ENCODE peak calls at places on chromosomes 3 and 15, in six cellular contexts. M is upper lobe of left lung, Q is neural crest cell, W is right atrium auricular region, C is adrenal gland, J is psoas muscle. E is an unnamed sample.

GRCh38 chr3:109644332-109644731 is 307.0 kb upstream of the DPPA4 start:
- DNase-seq in M (no peak), Q (no peak), W (no peak), C (no peak), J (no peak), E (no peak)

GRCh38 chr3:71451812-71452211 is 131.7 kb downstream of the FOXP1 start:
- DNase-seq in M (no peak), Q (no peak), W (no peak), C (no peak), J (no peak), E (no peak)

GRCh38 chr3:74121761-74122160 is 492.7 kb downstream of the CNTN3 start:
- DNase-seq in M (no peak), Q (no peak), W (no peak), C (no peak), J (no peak), E (no peak)

GRCh38 chr3:28316226-28316625 is 32.3 kb upstream of the ZCWPW2 start:
- DNase-seq in M (no peak), Q (no peak), W (no peak), C (no peak), J (no peak), E (no peak)

GRCh38 chr3:62371735-62372591 is 1.4 kb downstream of the FEZF2 start:
- DNase-seq in M (no peak), Q (no peak), W (no peak), C (peak), J (no peak), E (no peak)

GRCh38 chr3:126543457-126544090 is 15.2 kb downstream of the C3orf22 start:
- DNase-seq in M (no peak), Q (no peak), W (peak), C (no peak), J (no peak), E (peak)

GRCh38 chr3:127484601-127485388 is 105.7 kb downstream of the TPRA1 start:
- DNase-seq in M (no peak), Q (no peak), W (no peak), C (no peak), J (no peak), E (peak)

GRCh38 chr3:99562990-99563607 is 75.3 kb upstream of the COL8A1 start:
- DNase-seq in M (no peak), Q (no peak), W (no peak), C (no peak), J (no peak), E (no peak)

GRCh38 chr3:186635532-186635931 is 4.7 kb upstream of the FETUB start:
- DNase-seq in M (no peak), Q (no peak), W (no peak), C (no peak), J (no peak), E (no peak)

GRCh38 chr3:188788621-188789081 is 383.1 kb upstream of the TPRG1 start:
- DNase-seq in M (no peak), Q (no peak), W (no peak), C (peak), J (no peak), E (no peak)

GRCh38 chr3:117322866-117323265 is 613.3 kb downstream of the TUSC7 start:
- DNase-seq in M (no peak), Q (no peak), W (no peak), C (no peak), J (no peak), E (no peak)

GRCh38 chr3:179706233-179706632 is 53.4 kb downstream of the USP13 start:
- DNase-seq in M (no peak), Q (no peak), W (no peak), C (peak), J (peak), E (no peak)

GRCh38 chr3:50340404-50341329 is at the start of gene RASSF1:
- DNase-seq in M (peak), Q (no peak), W (peak), C (peak), J (peak), E (no peak)

GRCh38 chr3:45225465-45226205 is 452 bp downstream of the TMEM158 start:
- DNase-seq in M (no peak), Q (peak), W (no peak), C (peak), J (peak), E (no peak)

GRCh38 chr15:48336940-48337339 is 5.7 kb downstream of the DUT start:
- DNase-seq in M (no peak), Q (no peak), W (no peak), C (no peak), J (no peak), E (no peak)

GRCh38 chr3:110806924-110807323 is 264.7 kb upstream of the NECTIN3 start:
- DNase-seq in M (no peak), Q (no peak), W (no peak), C (no peak), J (no peak), E (no peak)

GRCh38 chr3:100231668-100232067 is 29.1 kb upstream of the TBC1D23 start:
- DNase-seq in M (no peak), Q (no peak), W (no peak), C (no peak), J (no peak), E (no peak)

GRCh38 chr3:13785853-13786455 is 93.9 kb downstream of the WNT7A start:
- DNase-seq in M (no peak), Q (peak), W (no peak), C (no peak), J (no peak), E (no peak)

GRCh38 chr3:42353632-42354031 is 56.8 kb downstream of the LYZL4 start:
- DNase-seq in M (no peak), Q (no peak), W (no peak), C (no peak), J (no peak), E (no peak)

GRCh38 chr15:68843425-68844311 is 23.0 kb upstream of the ANP32A start:
- DNase-seq in M (no peak), Q (peak), W (no peak), C (no peak), J (no peak), E (no peak)

GRCh38 chr3:124229407-124229806 is 237.5 kb upstream of the ROPN1 start:
- DNase-seq in M (no peak), Q (no peak), W (no peak), C (no peak), J (no peak), E (no peak)

GRCh38 chr15:84992157-84992940 is 10.7 kb downstream of the PDE8A start:
- DNase-seq in M (no peak), Q (no peak), W (no peak), C (peak), J (no peak), E (no peak)

GRCh38 chr3:125644036-125645025 is 49.0 kb upstream of the OSBPL11 start:
- DNase-seq in M (peak), Q (no peak), W (peak), C (peak), J (peak), E (no peak)

GRCh38 chr15:66112388-66112787 is 141.2 kb downstream of the MEGF11 start:
- DNase-seq in M (no peak), Q (no peak), W (no peak), C (no peak), J (no peak), E (no peak)

GRCh38 chr15:80010131-80010673 is 39.2 kb upstream of the BCL2A1 start:
- DNase-seq in M (peak), Q (no peak), W (peak), C (no peak), J (no peak), E (no peak)

GRCh38 chr3:158458464-158458863 is 112.5 kb upstream of the MLF1 start:
- DNase-seq in M (no peak), Q (no peak), W (no peak), C (no peak), J (no peak), E (no peak)

GRCh38 chr15:62878070-62878469 is 164.5 kb upstream of the TPM1 start:
- DNase-seq in M (no peak), Q (no peak), W (no peak), C (no peak), J (no peak), E (no peak)

GRCh38 chr3:40899286-40899712 is 300.0 kb upstream of the CTNNB1 start:
- DNase-seq in M (no peak), Q (no peak), W (no peak), C (peak), J (no peak), E (no peak)

GRCh38 chr3:87305517-87305916 is 29.1 kb upstream of the POU1F1 start:
- DNase-seq in M (no peak), Q (no peak), W (no peak), C (no peak), J (no peak), E (no peak)

GRCh38 chr3:87311309-87311708 is 34.9 kb upstream of the POU1F1 start:
- DNase-seq in M (no peak), Q (no peak), W (no peak), C (no peak), J (no peak), E (no peak)

GRCh38 chr3:87309601-87310000 is 33.2 kb upstream of the POU1F1 start:
- DNase-seq in M (no peak), Q (no peak), W (no peak), C (no peak), J (no peak), E (no peak)

GRCh38 chr3:87313641-87314040 is 37.3 kb upstream of the POU1F1 start:
- DNase-seq in M (no peak), Q (no peak), W (no peak), C (no peak), J (no peak), E (no peak)

DNA sequence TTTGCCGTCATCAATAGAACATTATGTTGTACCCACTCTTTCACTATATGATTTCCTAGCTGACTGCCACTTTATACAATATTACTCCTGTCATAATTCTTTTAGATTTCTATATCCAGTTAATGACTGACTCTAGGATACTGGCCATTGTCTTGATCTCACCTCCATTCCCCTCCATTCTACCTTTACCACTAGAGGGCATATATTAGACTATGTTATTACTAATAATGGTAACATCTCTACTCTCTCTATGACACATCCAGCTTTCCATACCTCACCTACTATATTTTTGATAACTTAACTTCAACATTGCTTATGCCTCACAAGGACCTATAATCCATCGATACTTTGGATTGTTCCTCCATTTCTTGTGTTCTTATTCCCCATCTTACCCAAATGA is 31.4 kb upstream of the POU1F1 start:
- DNase-seq in M (no peak), Q (no peak), W (no peak), C (no peak), J (no peak), E (no peak)
- TF ChIP-seq CTCF in M (no peak), Q (peak), W (no peak), C (no peak), J (no peak), E (no peak)

DNA sequence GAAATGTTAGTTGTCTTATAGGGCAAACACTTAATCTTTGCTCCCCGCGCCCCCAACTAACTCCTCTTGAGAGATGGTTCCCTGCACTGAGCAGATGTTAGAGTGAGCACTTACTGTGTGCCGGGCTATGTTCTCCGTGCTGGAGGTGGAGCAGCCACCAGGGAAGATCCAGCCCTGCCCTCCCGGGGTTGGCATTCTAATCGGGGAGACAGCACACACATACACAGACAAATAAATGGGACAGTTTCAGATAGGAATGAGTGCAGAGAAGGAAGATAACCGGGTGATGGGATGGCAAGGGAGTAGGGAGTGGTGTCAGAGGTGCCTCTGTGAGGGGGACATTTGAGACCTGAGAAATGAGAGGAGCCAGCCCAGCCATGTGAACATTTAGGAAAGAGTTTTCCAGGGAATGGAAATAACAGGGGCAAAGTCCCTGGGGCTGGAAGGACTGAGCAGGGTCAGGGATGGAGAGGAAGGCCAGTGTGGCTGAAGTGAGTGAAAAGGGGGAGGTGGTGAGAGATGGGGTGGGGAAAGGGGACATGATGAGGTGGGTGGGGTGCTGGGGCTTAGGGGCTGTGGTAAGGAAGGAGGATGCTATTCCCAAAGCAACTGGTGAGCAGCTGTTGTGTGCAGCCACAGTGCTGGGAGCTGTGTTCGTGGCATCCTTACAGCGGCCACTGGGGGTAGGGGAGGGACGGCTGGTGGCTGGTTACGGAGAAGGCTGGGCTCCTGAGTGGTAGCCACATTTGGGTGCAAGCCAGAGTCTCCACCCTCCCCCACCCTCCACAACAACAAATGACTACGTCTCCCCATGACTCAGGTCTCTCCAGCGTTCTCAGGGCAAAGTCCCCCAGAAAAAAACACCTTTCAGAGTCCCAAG is 15.4 kb upstream of the FGD5 start:
- DNase-seq in M (no peak), Q (no peak), W (no peak), C (no peak), J (no peak), E (no peak)
- TF ChIP-seq CTCF in M (peak), Q (no peak), W (no peak), C (no peak), J (no peak), E (no peak)

DNA sequence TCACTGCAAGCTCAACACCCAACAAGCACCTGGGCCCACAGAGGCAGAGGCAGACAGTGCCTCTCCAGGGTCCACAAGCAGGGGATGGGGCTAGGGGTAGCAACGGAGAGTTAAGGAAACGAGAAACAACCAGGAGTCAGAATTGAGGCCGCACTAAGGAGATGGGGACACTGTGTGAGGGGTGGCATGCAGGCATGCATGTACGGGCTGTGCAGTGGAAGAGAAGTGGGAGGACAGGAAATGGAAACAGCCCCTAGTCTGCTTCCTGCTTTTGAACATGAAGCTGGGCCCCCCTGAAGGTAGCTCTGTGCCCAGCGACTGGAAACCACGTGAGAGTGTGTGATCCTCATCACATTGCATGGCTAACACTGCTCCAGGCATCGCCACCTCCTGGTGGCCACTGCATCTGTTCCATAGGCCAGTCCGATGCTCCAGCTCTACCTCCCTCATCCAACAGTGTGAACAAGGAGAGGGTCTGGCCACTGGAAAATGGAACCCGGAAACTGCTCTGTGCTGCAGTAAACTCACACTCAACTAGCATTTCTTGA is 44.0 kb downstream of the XXYLT1 start:
- DNase-seq in M (peak), Q (no peak), W (peak), C (no peak), J (no peak), E (peak)
- TF ChIP-seq CTCF in M (peak), Q (peak), W (peak), C (no peak), J (no peak), E (peak)

GRCh38 chr15:90214553-90215205 is 13.5 kb downstream of the SEMA4B start:
- DNase-seq in M (no peak), Q (no peak), W (no peak), C (no peak), J (no peak), E (no peak)
- TF ChIP-seq CTCF in M (no peak), Q (peak), W (no peak), C (peak), J (no peak), E (peak)

GRCh38 chr3:161413127-161413854 is 42.0 kb upstream of the SPTSSB start:
- DNase-seq in M (no peak), Q (no peak), W (peak), C (peak), J (peak), E (no peak)
- TF ChIP-seq CTCF in M (no peak), Q (no peak), W (no peak), C (no peak), J (no peak), E (no peak)

GRCh38 chr15:38005949-38006800 is 71.7 kb downstream of the TMCO5A start:
- DNase-seq in M (no peak), Q (no peak), W (no peak), C (peak), J (no peak), E (no peak)

GRCh38 chr15:38012894-38013293 is 78.5 kb downstream of the TMCO5A start:
- DNase-seq in M (no peak), Q (no peak), W (no peak), C (no peak), J (no peak), E (no peak)

DNA sequence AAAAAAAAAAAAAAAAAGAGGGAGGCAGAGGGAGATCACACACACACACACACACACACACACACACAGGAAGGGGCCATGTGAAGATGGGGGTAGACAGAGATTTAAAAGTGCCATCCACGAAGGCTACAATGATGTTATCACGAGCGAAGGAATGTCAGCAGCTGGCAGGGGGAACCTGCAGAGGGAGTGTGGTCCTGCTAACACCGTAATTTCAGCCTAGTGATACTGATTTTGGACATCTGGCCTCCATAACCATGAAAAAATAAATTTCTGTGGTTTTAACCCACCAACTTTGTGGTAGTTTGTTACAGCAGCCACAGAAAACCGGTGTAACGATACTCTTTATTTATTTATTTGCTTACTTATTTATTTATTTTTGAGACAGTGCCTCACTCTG is 76.0 kb downstream of the TMCO5A start:
- DNase-seq in M (no peak), Q (no peak), W (no peak), C (no peak), J (no peak), E (no peak)
- TF ChIP-seq CTCF in M (no peak), Q (no peak), W (no peak), C (no peak), J (no peak), E (no peak)

GRCh38 chr15:58643996-58644395 is 105.5 kb downstream of the ADAM10 start:
- DNase-seq in M (no peak), Q (no peak), W (no peak), C (no peak), J (no peak), E (no peak)

GRCh38 chr15:58639992-58640391 is 109.5 kb downstream of the ADAM10 start:
- DNase-seq in M (no peak), Q (no peak), W (no peak), C (no peak), J (no peak), E (no peak)

GRCh38 chr15:58641660-58642059 is 107.8 kb downstream of the ADAM10 start:
- DNase-seq in M (no peak), Q (no peak), W (no peak), C (no peak), J (no peak), E (no peak)

GRCh38 chr15:58639002-58639756 is 110.3 kb downstream of the ADAM10 start:
- DNase-seq in M (no peak), Q (no peak), W (no peak), C (no peak), J (no peak), E (no peak)
- TF ChIP-seq CTCF in M (no peak), Q (no peak), W (no peak), C (no peak), J (no peak), E (no peak)

GRCh38 chr3:12097972-12098371 is 60.7 kb downstream of the TIMP4 start:
- DNase-seq in M (no peak), Q (no peak), W (no peak), C (no peak), J (no peak), E (no peak)

GRCh38 chr3:12100784-12101183 is 57.9 kb downstream of the TIMP4 start:
- DNase-seq in M (no peak), Q (no peak), W (no peak), C (no peak), J (no peak), E (no peak)

DNA sequence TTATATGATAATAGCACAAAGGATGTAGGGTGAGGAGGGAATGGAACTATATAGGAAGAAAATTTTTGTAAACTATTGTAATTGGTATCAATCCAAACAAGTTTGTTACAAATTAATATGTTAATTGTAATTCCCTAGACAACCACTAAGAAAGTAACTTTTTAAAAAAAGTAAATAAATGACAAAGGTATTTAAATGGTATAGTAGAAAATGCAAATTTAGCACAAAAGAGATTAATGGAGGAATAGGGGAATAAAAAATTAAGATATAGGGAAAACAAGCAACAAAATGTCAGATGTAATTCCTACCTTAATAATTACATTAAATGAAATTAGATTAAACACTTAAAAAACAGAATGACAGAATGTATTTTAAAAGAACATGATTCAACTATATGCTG is 60.3 kb downstream of the TIMP4 start:
- DNase-seq in M (no peak), Q (no peak), W (no peak), C (no peak), J (no peak), E (no peak)
- TF ChIP-seq CTCF in M (no peak), Q (peak), W (no peak), C (no peak), J (no peak), E (peak)

GRCh38 chr3:196774191-196774820 is 34.6 kb downstream of the PAK2 start:
- DNase-seq in M (no peak), Q (no peak), W (no peak), C (peak), J (no peak), E (no peak)

GRCh38 chr3:196778755-196779154 is 39.1 kb downstream of the PAK2 start:
- DNase-seq in M (no peak), Q (no peak), W (no peak), C (no peak), J (no peak), E (no peak)

GRCh38 chr3:196774845-196775422 is 35.3 kb downstream of the PAK2 start:
- DNase-seq in M (no peak), Q (no peak), W (no peak), C (no peak), J (no peak), E (no peak)

GRCh38 chr3:196772897-196773296 is 33.2 kb downstream of the PAK2 start:
- DNase-seq in M (no peak), Q (no peak), W (no peak), C (no peak), J (no peak), E (no peak)

GRCh38 chr3:196775938-196776337 is 36.3 kb downstream of the PAK2 start:
- DNase-seq in M (no peak), Q (no peak), W (no peak), C (no peak), J (no peak), E (no peak)
- TF ChIP-seq CTCF in M (no peak), Q (no peak), W (no peak), C (no peak), J (no peak), E (no peak)